ENCODE peak calls at places on chromosomes 4 and X, in nine cellular contexts. One of them, this sample, is unnamed.

GRCh38 chrX:73823473-73824004 is 260.5 kb downstream of the CHIC1 start:
- DNase-seq in fibroblast of lung: no peak
- DNase-seq in body of pancreas: no peak
- DNase-seq in CD4-positive, alpha-beta T cell: no peak
- DNase-seq in upper lobe of left lung: no peak
- DNase-seq in lower leg skin: no peak
- DNase-seq in WTC11: no peak
- DNase-seq in HCT116: no peak
- DNase-seq in type B pancreatic cell: no peak
- DNase-seq in this sample: no peak

GRCh38 chr4:1538096-1538410 is 131.8 kb upstream of the NKX1-1 start:
- DNase-seq in fibroblast of lung: no peak
- DNase-seq in body of pancreas: no peak
- DNase-seq in CD4-positive, alpha-beta T cell: no peak
- DNase-seq in upper lobe of left lung: no peak
- DNase-seq in lower leg skin: no peak
- DNase-seq in WTC11: no peak
- DNase-seq in HCT116: no peak
- DNase-seq in type B pancreatic cell: no peak
- DNase-seq in this sample: no peak

GRCh38 chr4:11470709-11471441 is 42.2 kb upstream of the HS3ST1 start:
- DNase-seq in fibroblast of lung: no peak
- DNase-seq in body of pancreas: no peak
- DNase-seq in CD4-positive, alpha-beta T cell: no peak
- DNase-seq in upper lobe of left lung: no peak
- DNase-seq in lower leg skin: no peak
- DNase-seq in WTC11: no peak
- DNase-seq in HCT116: no peak
- DNase-seq in type B pancreatic cell: no peak
- DNase-seq in this sample: no peak

GRCh38 chrX:14243823-14244222 is 214.1 kb upstream of the GEMIN8 start:
- DNase-seq in fibroblast of lung: no peak
- DNase-seq in body of pancreas: no peak
- DNase-seq in CD4-positive, alpha-beta T cell: no peak
- DNase-seq in upper lobe of left lung: no peak
- DNase-seq in lower leg skin: no peak
- DNase-seq in WTC11: peak
- DNase-seq in HCT116: no peak
- DNase-seq in type B pancreatic cell: no peak
- DNase-seq in this sample: no peak

GRCh38 chrX:52368368-52369055 is at the start of gene XAGE2:
- DNase-seq in fibroblast of lung: no peak
- DNase-seq in body of pancreas: no peak
- DNase-seq in CD4-positive, alpha-beta T cell: no peak
- DNase-seq in upper lobe of left lung: no peak
- DNase-seq in lower leg skin: no peak
- DNase-seq in WTC11: no peak
- DNase-seq in HCT116: no peak
- DNase-seq in type B pancreatic cell: no peak
- DNase-seq in this sample: no peak

GRCh38 chrX:153476628-153477027 is 6.3 kb upstream of the HAUS7 start:
- DNase-seq in fibroblast of lung: peak
- DNase-seq in body of pancreas: no peak
- DNase-seq in CD4-positive, alpha-beta T cell: no peak
- DNase-seq in upper lobe of left lung: no peak
- DNase-seq in lower leg skin: no peak
- DNase-seq in WTC11: no peak
- DNase-seq in HCT116: no peak
- DNase-seq in type B pancreatic cell: no peak
- DNase-seq in this sample: no peak

GRCh38 chr4:1368421-1369090 is 21.5 kb downstream of the UVSSA start:
- DNase-seq in fibroblast of lung: no peak
- DNase-seq in body of pancreas: peak
- DNase-seq in CD4-positive, alpha-beta T cell: no peak
- DNase-seq in upper lobe of left lung: no peak
- DNase-seq in lower leg skin: peak
- DNase-seq in WTC11: peak
- DNase-seq in HCT116: no peak
- DNase-seq in type B pancreatic cell: no peak
- DNase-seq in this sample: no peak

GRCh38 chrX:17812763-17813162 is 48.3 kb downstream of the RAI2 start:
- DNase-seq in fibroblast of lung: no peak
- DNase-seq in body of pancreas: no peak
- DNase-seq in CD4-positive, alpha-beta T cell: no peak
- DNase-seq in upper lobe of left lung: no peak
- DNase-seq in lower leg skin: no peak
- DNase-seq in WTC11: no peak
- DNase-seq in HCT116: no peak
- DNase-seq in type B pancreatic cell: no peak
- DNase-seq in this sample: no peak

GRCh38 chrX:24870143-24870542 is 145.6 kb downstream of the ARX start:
- DNase-seq in fibroblast of lung: peak
- DNase-seq in body of pancreas: no peak
- DNase-seq in CD4-positive, alpha-beta T cell: no peak
- DNase-seq in upper lobe of left lung: no peak
- DNase-seq in lower leg skin: no peak
- DNase-seq in WTC11: no peak
- DNase-seq in HCT116: no peak
- DNase-seq in type B pancreatic cell: no peak
- DNase-seq in this sample: no peak

GRCh38 chr4:119329837-119330620 is 8.1 kb upstream of the FABP2 start:
- DNase-seq in fibroblast of lung: peak
- DNase-seq in body of pancreas: no peak
- DNase-seq in CD4-positive, alpha-beta T cell: no peak
- DNase-seq in upper lobe of left lung: no peak
- DNase-seq in lower leg skin: no peak
- DNase-seq in WTC11: no peak
- DNase-seq in HCT116: no peak
- DNase-seq in type B pancreatic cell: no peak
- DNase-seq in this sample: no peak

GRCh38 chr4:112767386-112767785 is 130.4 kb downstream of the LARP7 start:
- DNase-seq in fibroblast of lung: no peak
- DNase-seq in body of pancreas: no peak
- DNase-seq in CD4-positive, alpha-beta T cell: no peak
- DNase-seq in upper lobe of left lung: no peak
- DNase-seq in lower leg skin: no peak
- DNase-seq in WTC11: no peak
- DNase-seq in HCT116: no peak
- DNase-seq in type B pancreatic cell: no peak
- DNase-seq in this sample: no peak

GRCh38 chrX:79515529-79515928 is 148.4 kb upstream of the ITM2A start:
- DNase-seq in fibroblast of lung: no peak
- DNase-seq in body of pancreas: no peak
- DNase-seq in CD4-positive, alpha-beta T cell: no peak
- DNase-seq in upper lobe of left lung: no peak
- DNase-seq in lower leg skin: no peak
- DNase-seq in WTC11: peak
- DNase-seq in HCT116: no peak
- DNase-seq in type B pancreatic cell: no peak
- DNase-seq in this sample: no peak
- TF ChIP-seq CTCF in fibroblast of lung: no peak
- TF ChIP-seq CTCF in body of pancreas: no peak
- TF ChIP-seq CTCF in CD4-positive, alpha-beta T cell: no peak
- TF ChIP-seq CTCF in upper lobe of left lung: no peak
- TF ChIP-seq CTCF in lower leg skin: no peak
- TF ChIP-seq CTCF in WTC11: no peak
- TF ChIP-seq CTCF in HCT116: no peak
- TF ChIP-seq CTCF in type B pancreatic cell: no peak
- TF ChIP-seq CTCF in this sample: no peak

GRCh38 chr4:152047451-152047850 is 286.6 kb upstream of the GATB start:
- DNase-seq in fibroblast of lung: no peak
- DNase-seq in body of pancreas: no peak
- DNase-seq in CD4-positive, alpha-beta T cell: no peak
- DNase-seq in upper lobe of left lung: no peak
- DNase-seq in lower leg skin: no peak
- DNase-seq in WTC11: no peak
- DNase-seq in HCT116: no peak
- DNase-seq in type B pancreatic cell: no peak
- DNase-seq in this sample: no peak

GRCh38 chr4:152050098-152050497 is 289.3 kb upstream of the GATB start:
- DNase-seq in fibroblast of lung: no peak
- DNase-seq in body of pancreas: no peak
- DNase-seq in CD4-positive, alpha-beta T cell: no peak
- DNase-seq in upper lobe of left lung: peak
- DNase-seq in lower leg skin: no peak
- DNase-seq in WTC11: no peak
- DNase-seq in HCT116: no peak
- DNase-seq in type B pancreatic cell: no peak
- DNase-seq in this sample: no peak

GRCh38 chr4:152045397-152045780 is 284.6 kb upstream of the GATB start:
- DNase-seq in fibroblast of lung: no peak
- DNase-seq in body of pancreas: no peak
- DNase-seq in CD4-positive, alpha-beta T cell: no peak
- DNase-seq in upper lobe of left lung: no peak
- DNase-seq in lower leg skin: no peak
- DNase-seq in WTC11: no peak
- DNase-seq in HCT116: no peak
- DNase-seq in type B pancreatic cell: no peak
- DNase-seq in this sample: no peak

GRCh38 chr4:152044341-152044740 is 283.5 kb upstream of the GATB start:
- DNase-seq in fibroblast of lung: no peak
- DNase-seq in body of pancreas: no peak
- DNase-seq in CD4-positive, alpha-beta T cell: no peak
- DNase-seq in upper lobe of left lung: no peak
- DNase-seq in lower leg skin: no peak
- DNase-seq in WTC11: no peak
- DNase-seq in HCT116: no peak
- DNase-seq in type B pancreatic cell: no peak
- DNase-seq in this sample: no peak

DNA sequence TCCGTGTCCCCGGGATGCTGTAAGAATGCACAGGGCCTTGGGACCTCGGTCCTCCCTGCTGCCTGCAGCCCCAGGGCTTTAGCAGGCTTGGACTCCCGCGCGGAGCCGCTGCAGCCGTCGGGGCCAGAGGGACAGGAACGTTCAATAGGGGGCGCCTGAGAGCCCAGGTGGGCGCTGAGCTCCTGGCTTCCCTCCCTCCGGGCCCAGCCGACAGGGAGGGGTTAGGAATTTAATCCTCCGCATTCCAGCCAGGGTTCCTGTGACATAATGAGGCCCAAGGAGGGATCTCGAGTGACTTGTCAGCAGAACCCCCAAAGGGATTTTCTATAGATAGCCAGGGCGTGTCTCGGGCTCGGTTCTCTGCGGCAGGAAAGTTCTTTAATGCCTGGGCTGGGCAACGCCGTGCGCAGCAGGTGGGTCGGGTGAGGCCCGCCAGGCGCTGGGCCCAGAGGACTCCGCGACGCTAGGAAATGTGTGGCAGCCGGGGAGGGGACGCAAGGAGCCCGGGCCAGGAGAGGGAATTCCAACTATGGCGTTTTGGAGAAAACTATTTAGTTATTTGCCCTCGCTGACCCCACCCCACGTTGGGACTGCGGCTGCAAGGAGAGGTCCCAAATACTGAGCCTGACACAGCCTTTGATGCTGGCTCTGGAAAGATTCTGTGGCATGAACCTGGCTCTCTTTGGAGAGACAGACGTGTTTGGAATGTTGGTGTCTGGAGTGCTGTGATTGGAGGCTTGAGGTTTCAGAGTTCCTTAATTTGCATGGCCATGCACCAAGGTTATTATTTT is 285.2 kb upstream of the GATB start:
- DNase-seq in fibroblast of lung: peak
- DNase-seq in body of pancreas: peak
- DNase-seq in CD4-positive, alpha-beta T cell: no peak
- DNase-seq in upper lobe of left lung: peak
- DNase-seq in lower leg skin: no peak
- DNase-seq in WTC11: peak
- DNase-seq in HCT116: peak
- DNase-seq in type B pancreatic cell: peak
- DNase-seq in this sample: peak
- TF ChIP-seq CTCF in fibroblast of lung: peak
- TF ChIP-seq CTCF in body of pancreas: peak
- TF ChIP-seq CTCF in CD4-positive, alpha-beta T cell: peak
- TF ChIP-seq CTCF in upper lobe of left lung: peak
- TF ChIP-seq CTCF in lower leg skin: no peak
- TF ChIP-seq CTCF in WTC11: peak
- TF ChIP-seq CTCF in HCT116: peak
- TF ChIP-seq CTCF in type B pancreatic cell: peak
- TF ChIP-seq CTCF in this sample: peak

DNA sequence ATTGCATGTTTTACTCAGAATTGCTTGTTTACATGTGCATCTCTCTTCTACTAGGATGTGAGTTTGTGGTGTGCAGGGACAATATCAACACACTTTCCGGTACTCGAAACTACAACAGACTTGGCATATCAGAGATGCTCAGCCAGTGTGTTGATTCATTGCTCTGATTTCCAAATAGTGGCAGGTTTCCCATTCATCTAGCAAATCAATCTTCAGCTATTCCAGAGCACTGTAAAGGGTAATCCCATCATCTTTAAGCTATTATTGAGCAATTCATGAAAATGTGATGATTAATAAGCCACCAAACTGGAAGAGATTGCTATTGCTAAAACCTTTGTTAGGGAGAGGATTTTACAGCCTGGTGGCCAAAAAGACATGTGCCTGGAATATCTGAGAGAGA is 574.2 kb upstream of the CPEB2 start:
- DNase-seq in fibroblast of lung: no peak
- DNase-seq in body of pancreas: no peak
- DNase-seq in CD4-positive, alpha-beta T cell: no peak
- DNase-seq in upper lobe of left lung: no peak
- DNase-seq in lower leg skin: no peak
- DNase-seq in WTC11: no peak
- DNase-seq in HCT116: no peak
- DNase-seq in type B pancreatic cell: no peak
- DNase-seq in this sample: no peak
- TF ChIP-seq CTCF in fibroblast of lung: no peak
- TF ChIP-seq CTCF in body of pancreas: no peak
- TF ChIP-seq CTCF in CD4-positive, alpha-beta T cell: no peak
- TF ChIP-seq CTCF in upper lobe of left lung: no peak
- TF ChIP-seq CTCF in lower leg skin: no peak
- TF ChIP-seq CTCF in WTC11: no peak
- TF ChIP-seq CTCF in HCT116: no peak
- TF ChIP-seq CTCF in type B pancreatic cell: no peak
- TF ChIP-seq CTCF in this sample: no peak

DNA sequence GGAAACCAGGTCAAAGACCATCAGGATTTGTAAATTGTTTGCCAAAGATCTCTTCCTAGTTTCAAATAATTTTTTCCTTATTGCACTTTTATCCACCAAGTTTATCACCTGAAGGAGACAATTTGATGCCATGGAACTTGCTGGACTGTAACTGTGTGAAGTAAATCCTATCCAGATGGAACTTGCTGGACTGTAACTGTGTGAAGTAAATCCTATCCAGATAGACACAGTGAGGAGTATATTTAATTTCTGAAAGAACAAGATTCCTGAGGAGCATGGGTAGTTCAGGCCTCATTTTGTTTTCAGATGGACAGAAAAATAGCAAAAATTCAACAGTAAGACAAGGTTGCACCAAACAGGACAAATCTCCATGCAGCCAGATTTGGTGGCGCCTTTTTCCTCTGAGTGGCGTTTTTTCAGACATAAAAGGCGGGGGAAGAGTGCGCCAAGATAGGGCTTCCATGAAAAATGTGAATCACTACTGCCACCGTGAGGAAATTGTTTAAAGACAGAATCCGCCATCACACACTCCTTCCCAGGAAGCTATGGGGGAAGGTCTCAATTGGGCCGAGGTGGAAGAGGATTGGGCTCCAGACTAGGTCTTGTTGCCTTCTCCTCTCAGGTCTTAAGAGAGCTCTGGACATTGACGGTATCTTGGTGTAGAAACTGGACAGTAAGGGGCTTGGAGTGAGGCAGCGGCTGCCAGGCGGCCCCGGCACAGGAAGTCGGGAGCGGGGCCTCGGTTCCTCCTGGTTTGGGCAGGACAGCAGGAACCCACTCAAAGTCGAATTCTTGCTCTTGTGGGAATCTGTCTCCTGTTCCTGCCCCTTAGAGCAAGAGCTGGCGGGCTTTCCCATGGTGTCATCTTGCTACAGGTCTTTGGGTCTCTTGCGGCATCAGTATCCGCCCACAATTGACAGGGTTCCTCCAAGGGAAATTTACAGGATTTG is 234.7 kb downstream of the OR13H1 start:
- DNase-seq in fibroblast of lung: peak
- DNase-seq in body of pancreas: peak
- DNase-seq in CD4-positive, alpha-beta T cell: no peak
- DNase-seq in upper lobe of left lung: peak
- DNase-seq in lower leg skin: peak
- DNase-seq in WTC11: no peak
- DNase-seq in HCT116: no peak
- DNase-seq in type B pancreatic cell: no peak
- DNase-seq in this sample: no peak
- TF ChIP-seq CTCF in fibroblast of lung: no peak
- TF ChIP-seq CTCF in body of pancreas: no peak
- TF ChIP-seq CTCF in CD4-positive, alpha-beta T cell: no peak
- TF ChIP-seq CTCF in upper lobe of left lung: no peak
- TF ChIP-seq CTCF in lower leg skin: no peak
- TF ChIP-seq CTCF in WTC11: no peak
- TF ChIP-seq CTCF in HCT116: no peak
- TF ChIP-seq CTCF in type B pancreatic cell: no peak
- TF ChIP-seq CTCF in this sample: no peak